ENCODE peak calls at places on chromosome 12, in five cellular contexts. P is right cardiac atrium, U is A673, F is uterus, R is astrocyte. K is an unnamed sample.

GRCh38 chr12:2813214-2813554 is 716 bp downstream of the ITFG2 start:
- DNase-seq in P (no peak), U (no peak), F (no peak), R (no peak), K (no peak)

GRCh38 chr12:47736877-47737676 is 11.8 kb upstream of the ENDOU start:
- DNase-seq in P (peak; percentile 94), U (no peak), F (peak; percentile 85), R (peak; percentile 15), K (no peak)

GRCh38 chr12:91926810-91927209 is 218.8 kb downstream of the BTG1 start:
- DNase-seq in P (no peak), U (no peak), F (no peak), R (peak; percentile 59), K (peak; percentile 22)

GRCh38 chr12:92185052-92185451 is 39.4 kb upstream of the BTG1 start:
- DNase-seq in P (no peak), U (no peak), F (no peak), R (no peak), K (no peak)

GRCh38 chr12:87140257-87140656 is 884.1 kb upstream of the MGAT4C start:
- DNase-seq in P (no peak), U (no peak), F (no peak), R (peak; percentile 62), K (peak; percentile 51)

GRCh38 chr12:37672655-37673260 is 643.8 kb upstream of the ALG10B start:
- DNase-seq in P (no peak), U (peak; percentile 1), F (no peak), R (no peak), K (no peak)

GRCh38 chr12:79329933-79330332 is 360.8 kb downstream of the PAWR start:
- DNase-seq in P (no peak), U (no peak), F (no peak), R (peak; percentile 40), K (peak; percentile 54)

GRCh38 chr12:3658327-3659163 is 94.4 kb downstream of the CRACR2A start:
- DNase-seq in P (peak; percentile 51), U (peak; percentile 70), F (no peak), R (no peak), K (no peak)

GRCh38 chr12:69719336-69720316 is 19.0 kb upstream of the RAB3IP start:
- DNase-seq in P (no peak), U (no peak), F (no peak), R (no peak), K (no peak)

GRCh38 chr12:481422-481821 is 21.7 kb downstream of the B4GALNT3 start:
- DNase-seq in P (peak; percentile 85), U (peak; percentile 25), F (peak; percentile 66), R (peak; percentile 74), K (no peak)

GRCh38 chr12:11838403-11838802 is 188.9 kb downstream of the ETV6 start:
- DNase-seq in P (no peak), U (no peak), F (no peak), R (no peak), K (no peak)

GRCh38 chr12:67471810-67472209 is 176.7 kb upstream of the DYRK2 start:
- DNase-seq in P (peak; percentile 31), U (no peak), F (no peak), R (no peak), K (no peak)

GRCh38 chr12:26434299-26434915 is 239.0 kb downstream of the SSPN start:
- DNase-seq in P (no peak), U (peak; percentile 79), F (no peak), R (peak; percentile 26), K (peak; percentile 55)

GRCh38 chr12:38662851-38663250 is 242.5 kb downstream of the CPNE8 start:
- DNase-seq in P (no peak), U (no peak), F (no peak), R (peak; percentile 22), K (no peak)

GRCh38 chr12:86772688-86773087 is 516.5 kb upstream of the MGAT4C start:
- DNase-seq in P (no peak), U (no peak), F (no peak), R (peak; percentile 51), K (peak; percentile 54)

GRCh38 chr12:19620222-19620621 is 180.9 kb downstream of the AEBP2 start:
- DNase-seq in P (no peak), U (no peak), F (no peak), R (no peak), K (peak; percentile 83)

GRCh38 chr12:55226523-55226922 is 5.7 kb downstream of the OR10A7 start:
- DNase-seq in P (no peak), U (no peak), F (no peak), R (no peak), K (no peak)

GRCh38 chr12:131860472-131861260 is 32.5 kb downstream of the MMP17 start:
- DNase-seq in P (peak; percentile 75), U (peak; percentile 70), F (no peak), R (peak; percentile 23), K (peak; percentile 42)

GRCh38 chr12:102917026-102917787 is at the start of gene PAH:
- DNase-seq in P (peak; percentile 13), U (peak; percentile 1), F (no peak), R (no peak), K (no peak)

GRCh38 chr12:27554421-27555186 is 30.6 kb downstream of the PPFIBP1 start:
- DNase-seq in P (peak; percentile 85), U (peak; percentile 62), F (peak; percentile 65), R (peak; percentile 60), K (peak; percentile 65)

GRCh38 chr12:30896461-30896860 is 30.1 kb upstream of the TSPAN11 start:
- DNase-seq in P (no peak), U (no peak), F (no peak), R (peak; percentile 23), K (no peak)

GRCh38 chr12:12736759-12737676 is 19.9 kb downstream of the CDKN1B start:
- DNase-seq in P (no peak), U (peak; percentile 59), F (peak; percentile 56), R (peak; percentile 86), K (no peak)

GRCh38 chr12:117967512-117967911 is 1.3 kb downstream of the KSR2 start:
- DNase-seq in P (no peak), U (no peak), F (no peak), R (no peak), K (no peak)

GRCh38 chr12:131527092-131527491 is 183.8 kb upstream of the SFSWAP start:
- DNase-seq in P (no peak), U (no peak), F (no peak), R (no peak), K (no peak)

GRCh38 chr12:113500662-113501435 is 29.2 kb upstream of the LHX5 start:
- DNase-seq in P (no peak), U (no peak), F (no peak), R (no peak), K (no peak)

GRCh38 chr12:70842136-70842535 is 78.4 kb downstream of the PTPRR start:
- DNase-seq in P (no peak), U (no peak), F (no peak), R (no peak), K (peak; percentile 26)

GRCh38 chr12:17954788-17955187 is 135.2 kb downstream of the RERGL start:
- DNase-seq in P (no peak), U (no peak), F (no peak), R (no peak), K (no peak)

GRCh38 chr12:6925239-6925542 is 2.6 kb upstream of the ATN1 start:
- DNase-seq in P (no peak), U (peak; percentile 70), F (no peak), R (no peak), K (no peak)

GRCh38 chr12:63410197-63410596 is 258.1 kb downstream of the DPY19L2 start:
- DNase-seq in P (no peak), U (peak; percentile 93), F (no peak), R (no peak), K (no peak)

GRCh38 chr12:49903700-49904423 is at the start of gene FAIM2:
- DNase-seq in P (peak; percentile 76), U (peak; percentile 40), F (peak; percentile 81), R (peak; percentile 39), K (no peak)

GRCh38 chr12:8590842-8591545 is 21.7 kb downstream of the AICDA start:
- DNase-seq in P (no peak), U (no peak), F (no peak), R (no peak), K (peak; percentile 22)

GRCh38 chr12:4742421-4742970 is 22.3 kb downstream of the GALNT8 start:
- DNase-seq in P (no peak), U (no peak), F (no peak), R (no peak), K (no peak)

GRCh38 chr12:45105996-45106395 is 55.1 kb upstream of the DBX2 start:
- DNase-seq in P (no peak), U (no peak), F (no peak), R (no peak), K (no peak)

GRCh38 chr12:7107181-7108041 is 1.6 kb downstream of the C1RL start:
- DNase-seq in P (no peak), U (no peak), F (no peak), R (no peak), K (no peak)

GRCh38 chr12:40769846-40770245 is 77.6 kb downstream of the CNTN1 start:
- DNase-seq in P (no peak), U (no peak), F (no peak), R (no peak), K (no peak)

GRCh38 chr12:94262228-94263010 is 114.0 kb downstream of the PLXNC1 start:
- DNase-seq in P (peak; percentile 90), U (peak; percentile 93), F (peak; percentile 94), R (peak; percentile 92), K (peak; percentile 39)

GRCh38 chr12:10363665-10363921 is 26.2 kb downstream of the KLRK1 start:
- DNase-seq in P (no peak), U (no peak), F (no peak), R (no peak), K (peak; percentile 52)
- H3K4me1 ChIP-seq in P (peaks cover 4% of the 10 kb centered on the region), U (peaks cover 28% of the 10 kb centered on the region), F (peaks cover 8% of the 10 kb centered on the region), R (peaks cover 34% of the 10 kb centered on the region), K (peaks cover 23% of the 10 kb centered on the region)

DNA sequence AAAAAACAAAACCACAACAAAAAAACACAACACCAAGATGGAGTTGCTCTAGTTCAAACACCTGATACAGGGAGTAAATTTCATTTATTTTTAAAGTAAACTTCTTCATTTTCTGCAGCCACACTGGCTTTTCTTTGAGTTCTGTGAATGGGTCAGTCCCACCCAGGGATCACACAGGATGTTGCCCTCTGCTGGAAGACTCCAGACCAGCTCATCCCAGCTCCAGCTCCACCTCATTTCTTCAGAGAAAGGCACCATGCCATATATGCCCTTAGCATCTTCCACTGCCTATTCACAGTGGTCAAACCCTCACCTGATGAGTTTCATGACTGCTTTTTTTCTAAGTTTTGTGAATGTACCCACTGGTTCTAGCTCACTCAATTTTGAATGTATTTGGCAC is 8.0 kb downstream of the GLIPR1 start:
- DNase-seq in P (peak; percentile 14), U (no peak), F (no peak), R (peak; percentile 29), K (no peak)
- H3K4me1 ChIP-seq in P (no peaks in the 10 kb centered on the region), U (peaks cover 15% of the 10 kb centered on the region), F (no peaks in the 10 kb centered on the region), R (peaks cover 50% of the 10 kb centered on the region), K (peaks cover 14% of the 10 kb centered on the region)

GRCh38 chr12:89928467-89928866 is 219.8 kb upstream of the ATP2B1 start:
- DNase-seq in P (no peak), U (no peak), F (no peak), R (no peak), K (no peak)
- H3K4me1 ChIP-seq in P (no peaks in the 10 kb centered on the region), U (no peaks in the 10 kb centered on the region), F (no peaks in the 10 kb centered on the region), R (no peaks in the 10 kb centered on the region), K (no peaks in the 10 kb centered on the region)

DNA sequence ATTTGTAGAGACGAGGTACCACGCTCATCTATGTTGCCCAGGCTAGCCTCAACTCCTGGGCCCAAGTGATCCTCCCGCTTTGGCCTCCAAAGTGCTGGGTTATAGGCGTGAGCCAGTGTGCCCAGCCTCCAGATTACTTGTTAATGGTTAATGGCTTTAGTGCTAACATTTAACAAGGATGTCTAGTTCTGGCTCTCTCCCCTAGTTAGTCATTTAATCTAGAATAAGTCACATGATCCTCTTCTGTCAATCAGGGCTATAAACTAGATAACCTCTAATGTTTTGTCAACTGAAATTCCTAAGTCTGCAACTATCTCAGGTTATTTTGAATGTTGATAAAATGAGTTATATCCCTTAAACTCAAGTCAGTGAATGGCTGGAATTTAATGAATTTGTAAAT is 15.7 kb downstream of the ACTR6 start:
- DNase-seq in P (no peak), U (no peak), F (no peak), R (no peak), K (no peak)
- H3K4me1 ChIP-seq in P (no peaks in the 10 kb centered on the region), U (no peaks in the 10 kb centered on the region), F (no peaks in the 10 kb centered on the region), R (no peaks in the 10 kb centered on the region), K (no peaks in the 10 kb centered on the region)

K was measured in foreskin keratinocyte.